ENCODE peak calls at places on chromosome 3, in six cellular contexts. J is GM23248; N is HepG2; L is osteoblast; I is CD4-positive, alpha-beta T cell; T is neural progenitor cell. S is an unnamed sample.
A peak's percentile ranks its signal among the peaks of the same experiment; 100 is the strongest.

GRCh38 chr3:72153477-72154314 is 368.7 kb upstream of the PROK2 start:
- DNase-seq in J (peak; percentile 28), N (no peak), T (no peak), I (no peak), L (no peak), S (no peak)

GRCh38 chr3:40096561-40097506 is 212.7 kb upstream of the EIF1B start:
- DNase-seq in L (no peak), T (no peak), I (no peak), J (peak; percentile 75), N (no peak), S (peak; percentile 30)

GRCh38 chr3:69541059-69541471 is 155.2 kb upstream of the FRMD4B start:
- DNase-seq in J (no peak), N (no peak), L (no peak), T (peak; percentile 76), I (no peak), S (no peak)

GRCh38 chr3:43870844-43871626 is 180.3 kb downstream of the ABHD5 start:
- DNase-seq in I (no peak), J (no peak), N (no peak), T (no peak), L (no peak), S (no peak)

GRCh38 chr3:13686332-13686731 is 137.4 kb downstream of the FBLN2 start:
- DNase-seq in I (no peak), L (peak; percentile 71), J (no peak), N (no peak), T (no peak), S (no peak)

GRCh38 chr3:26721047-26721446 is 98.5 kb downstream of the LRRC3B start:
- DNase-seq in I (no peak), J (no peak), N (no peak), L (no peak), T (no peak), S (no peak)

GRCh38 chr3:64345351-64345750 is 120.1 kb upstream of the PRICKLE2 start:
- DNase-seq in I (no peak), T (no peak), J (peak; percentile 95), N (no peak), L (no peak), S (peak; percentile 95)

GRCh38 chr3:151330899-151331298 is 1.6 kb upstream of the P2RY13 start:
- DNase-seq in I (no peak), J (peak; percentile 15), L (no peak), T (no peak), N (no peak), S (no peak)

GRCh38 chr3:42552830-42553229 is 28.9 kb downstream of the SEC22C start:
- DNase-seq in N (no peak), L (no peak), J (no peak), I (no peak), T (no peak), S (no peak)

GRCh38 chr3:51380601-51381332 is 4.3 kb upstream of the MANF start:
- DNase-seq in L (peak; percentile 41), T (no peak), N (no peak), I (no peak), J (no peak), S (no peak)

GRCh38 chr3:10463191-10464067 is 42.0 kb downstream of the ATP2B2 start:
- DNase-seq in I (no peak), T (no peak), N (no peak), J (no peak), L (peak; percentile 23), S (no peak)

GRCh38 chr3:100089802-100090668 is 24.3 kb downstream of the FILIP1L start:
- DNase-seq in I (no peak), T (peak; percentile 23), J (peak; percentile 89), N (peak; percentile 67), L (peak; percentile 45), S (peak; percentile 55)

GRCh38 chr3:113534365-113534764 is 2.0 kb downstream of the SIDT1 start:
- DNase-seq in T (no peak), L (no peak), N (no peak), I (no peak), J (no peak), S (no peak)

GRCh38 chr3:113532698-113533533 is 561 bp downstream of the SIDT1 start:
- DNase-seq in J (peak; percentile 38), N (no peak), L (peak; percentile 55), T (peak; percentile 67), I (peak; percentile 33), S (no peak)

GRCh38 chr3:113535898-113536297 is 3.5 kb downstream of the SIDT1 start:
- DNase-seq in L (peak; percentile 29), J (no peak), I (no peak), N (no peak), T (peak; percentile 27), S (no peak)

GRCh38 chr3:113533534-113533892 is 1.2 kb downstream of the SIDT1 start:
- DNase-seq in N (no peak), T (no peak), J (peak; percentile 10), I (no peak), L (no peak), S (no peak)

GRCh38 chr3:113531826-113532697 is at the start of gene SIDT1:
- DNase-seq in I (peak; percentile 60), L (peak; percentile 25), T (peak; percentile 39), J (peak; percentile 42), N (no peak), S (no peak)
- H3K27me3 ChIP-seq in I (no peaks in the 10 kb centered on the region), L (peaks cover 69% of the 10 kb centered on the region), T (peaks cover 100% of the 10 kb centered on the region), J (peaks cover 82% of the 10 kb centered on the region), N (peaks cover 44% of the 10 kb centered on the region), S (peaks cover 63% of the 10 kb centered on the region)

GRCh38 chr3:138935505-138935863 is 11.5 kb downstream of the FOXL2 start:
- DNase-seq in N (no peak), L (no peak), T (no peak), J (no peak), I (no peak), S (no peak)
- H3K27me3 ChIP-seq in N (peaks cover 58% of the 10 kb centered on the region), L (peaks cover 54% of the 10 kb centered on the region), T (peaks cover 75% of the 10 kb centered on the region), J (peaks cover 35% of the 10 kb centered on the region), I (peaks cover 68% of the 10 kb centered on the region), S (peaks cover 53% of the 10 kb centered on the region)

DNA sequence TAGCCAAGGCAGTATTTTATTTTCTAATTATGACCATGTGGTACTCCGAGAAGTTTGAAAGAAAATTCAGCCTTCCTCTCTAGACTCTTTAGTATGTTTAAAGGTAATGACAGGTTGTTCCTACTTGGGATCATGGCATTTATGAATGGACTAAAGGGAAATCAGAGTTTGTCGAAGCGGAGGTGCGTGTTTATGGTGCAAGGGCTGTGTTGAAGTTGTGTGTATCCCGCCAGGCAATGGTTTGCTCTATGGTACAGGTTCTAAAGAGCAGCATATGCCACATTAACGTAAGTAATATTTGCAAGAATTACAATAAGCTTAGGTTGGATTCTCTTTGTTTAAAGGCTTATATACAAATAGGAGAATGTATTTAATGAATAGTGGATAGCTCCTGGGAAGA is 733 bp downstream of the EPHA3 start:
- DNase-seq in L (no peak), T (no peak), I (no peak), J (no peak), N (no peak), S (no peak)
- H3K27me3 ChIP-seq in L (no peaks in the 10 kb centered on the region), T (peaks cover 44% of the 10 kb centered on the region), I (peaks cover 4% of the 10 kb centered on the region), J (peaks cover 42% of the 10 kb centered on the region), N (peaks cover 8% of the 10 kb centered on the region), S (no peaks in the 10 kb centered on the region)

DNA sequence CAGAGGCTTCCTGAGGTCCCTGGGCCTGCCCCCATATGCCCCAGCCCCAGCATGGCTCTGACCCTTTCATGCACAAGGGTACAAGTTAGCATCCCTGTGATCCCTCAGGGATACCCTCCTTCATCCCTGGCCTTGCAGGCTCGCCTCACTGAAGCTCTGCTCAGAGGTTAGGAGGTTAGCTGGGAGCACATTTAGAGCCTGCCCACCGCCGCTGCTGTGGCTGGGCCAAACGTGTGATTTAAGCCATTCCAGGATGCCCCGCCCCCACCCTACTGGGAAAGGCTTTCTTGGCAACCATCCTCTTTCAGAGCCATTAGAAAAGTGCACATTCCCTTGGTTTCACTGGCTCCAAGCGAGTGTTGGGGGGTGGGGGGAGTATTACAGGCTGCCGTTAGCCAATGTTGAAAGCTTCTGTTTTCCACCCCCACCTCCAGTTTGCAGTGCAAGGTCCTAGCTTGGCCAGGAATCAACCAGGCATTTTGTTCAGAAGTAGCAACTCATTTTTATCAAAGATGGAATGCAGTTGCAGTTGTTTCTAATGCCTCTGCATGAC is 6.3 kb upstream of the HES1 start:
- DNase-seq in J (peak; percentile 44), L (no peak), I (no peak), T (peak; percentile 88), N (peak; percentile 80), S (peak; percentile 81)
- H3K27me3 ChIP-seq in J (no peaks in the 10 kb centered on the region), L (peaks cover 12% of the 10 kb centered on the region), I (peaks cover 35% of the 10 kb centered on the region), T (peaks cover 3% of the 10 kb centered on the region), N (no peaks in the 10 kb centered on the region), S (peaks cover 44% of the 10 kb centered on the region)

GRCh38 chr3:141060287-141060686 is 9.1 kb downstream of the SPSB4 start:
- DNase-seq in J (no peak), N (no peak), T (no peak), L (no peak), I (no peak), S (no peak)

GRCh38 chr3:141059816-141060215 is 8.7 kb downstream of the SPSB4 start:
- DNase-seq in L (no peak), J (no peak), T (no peak), N (no peak), I (no peak), S (no peak)

GRCh38 chr3:141057436-141057835 is 6.3 kb downstream of the SPSB4 start:
- DNase-seq in N (no peak), T (no peak), L (no peak), J (no peak), I (no peak), S (no peak)

GRCh38 chr3:141057951-141058800 is 7.0 kb downstream of the SPSB4 start:
- DNase-seq in N (no peak), J (no peak), I (no peak), L (no peak), T (no peak), S (no peak)

DNA sequence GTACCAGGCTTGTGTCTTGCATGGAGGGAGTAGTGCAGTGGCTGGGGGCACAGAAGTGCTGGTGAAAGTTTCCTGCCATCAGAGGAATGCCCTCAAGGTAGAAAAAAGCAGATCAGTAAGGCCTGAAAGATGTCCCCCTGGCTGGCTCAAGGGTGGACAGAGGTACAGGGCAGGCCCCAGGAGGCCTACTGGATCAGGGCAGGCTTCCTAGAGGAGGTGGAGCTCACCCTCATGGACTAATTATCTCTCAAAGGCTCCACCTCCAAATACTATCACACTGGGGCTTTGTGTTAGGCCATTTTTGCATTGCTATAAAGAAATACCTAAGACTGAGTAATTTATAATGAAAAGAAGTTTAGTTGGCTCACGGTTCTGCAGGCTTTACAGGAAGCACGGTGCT is 7.8 kb downstream of the SPSB4 start:
- DNase-seq in N (no peak), I (no peak), L (peak; percentile 77), T (no peak), J (no peak), S (no peak)
- H3K27me3 ChIP-seq in N (peaks cover 31% of the 10 kb centered on the region), I (peaks cover 3% of the 10 kb centered on the region), L (peaks cover 17% of the 10 kb centered on the region), T (peaks cover 19% of the 10 kb centered on the region), J (peaks cover 20% of the 10 kb centered on the region), S (no peaks in the 10 kb centered on the region)

GRCh38 chr3:27728195-27729087 is 6.3 kb upstream of the EOMES start:
- DNase-seq in L (no peak), T (peak; percentile 91), I (no peak), J (peak; percentile 25), N (peak; percentile 29), S (no peak)

GRCh38 chr3:27729325-27729724 is 7.2 kb upstream of the EOMES start:
- DNase-seq in I (no peak), N (no peak), T (peak; percentile 45), J (no peak), L (no peak), S (no peak)

GRCh38 chr3:27730774-27731659 is 8.9 kb upstream of the EOMES start:
- DNase-seq in L (no peak), J (peak; percentile 14), N (no peak), T (peak; percentile 70), I (no peak), S (no peak)

GRCh38 chr3:27726240-27726639 is 4.1 kb upstream of the EOMES start:
- DNase-seq in J (no peak), N (peak; percentile 67), L (no peak), T (no peak), I (no peak), S (no peak)

GRCh38 chr3:27729748-27730611 is 7.9 kb upstream of the EOMES start:
- DNase-seq in I (no peak), T (peak; percentile 73), L (peak; percentile 73), N (no peak), J (peak; percentile 50), S (no peak)
- H3K27me3 ChIP-seq in I (peaks cover 69% of the 10 kb centered on the region), T (peaks cover 100% of the 10 kb centered on the region), L (peaks cover 86% of the 10 kb centered on the region), N (peaks cover 56% of the 10 kb centered on the region), J (peaks cover 81% of the 10 kb centered on the region), S (peaks cover 78% of the 10 kb centered on the region)

S was measured in astrocyte.